ENCODE peak calls at places on chromosomes 13 and 19, in five cellular contexts. E, G, V, F and O are unnamed samples.

GRCh38 chr13:100497394-100497793 is 91.2 kb downstream of the GGACT start:
- DNase-seq in E (peak; percentile 41), G (no peak), V (no peak), F (no peak), O (no peak)

GRCh38 chr19:19504754-19505668 is 10.3 kb downstream of the TSSK6 start:
- DNase-seq in E (no peak), G (no peak), V (no peak), F (no peak), O (no peak)

GRCh38 chr13:87674143-87674772 is 3.1 kb downstream of the SLITRK5 start:
- DNase-seq in E (no peak), G (no peak), V (no peak), F (peak; percentile 5), O (no peak)

GRCh38 chr13:33349996-33350826 is 64.7 kb upstream of the STARD13 start:
- DNase-seq in E (peak; percentile 23), G (peak; percentile 82), V (peak; percentile 79), F (peak; percentile 53), O (no peak)

GRCh38 chr19:46147791-46148288 is at the start of gene IGFL2:
- DNase-seq in E (no peak), G (no peak), V (no peak), F (no peak), O (no peak)

GRCh38 chr13:43331676-43332075 is 308.3 kb downstream of the DNAJC15 start:
- DNase-seq in E (peak; percentile 1), G (no peak), V (no peak), F (no peak), O (no peak)

GRCh38 chr19:19543640-19544039 is 5.6 kb downstream of the CILP2 start:
- DNase-seq in E (no peak), G (no peak), V (no peak), F (no peak), O (no peak)

GRCh38 chr13:73715114-73715909 is 418.9 kb downstream of the KLF12 start:
- DNase-seq in E (no peak), G (no peak), V (no peak), F (peak; percentile 33), O (peak; percentile 31)

GRCh38 chr13:93116809-93117208 is 109.8 kb upstream of the GPC6 start:
- DNase-seq in E (no peak), G (no peak), V (no peak), F (no peak), O (no peak)

GRCh38 chr13:29624997-29625396 is 29.5 kb upstream of the SLC7A1 start:
- DNase-seq in E (no peak), G (no peak), V (no peak), F (no peak), O (no peak)

GRCh38 chr19:4120933-4121612 is 2.8 kb downstream of the MAP2K2 start:
- DNase-seq in E (no peak), G (no peak), V (no peak), F (no peak), O (no peak)

GRCh38 chr13:113413898-113414282 is 39.4 kb downstream of the ADPRHL1 start:
- DNase-seq in E (no peak), G (peak; percentile 95), V (peak; percentile 60), F (no peak), O (no peak)

GRCh38 chr13:66513728-66514127 is 716.4 kb downstream of the PCDH9 start:
- DNase-seq in E (peak; percentile 24), G (no peak), V (peak; percentile 2), F (no peak), O (no peak)